ENCODE peak calls at places on chromosomes 3 and 15, in five cellular contexts. H is CD8-positive, alpha-beta T cell; X is CD8-positive, alpha-beta memory T cell; O is astrocyte; F is fibroblast of lung. M is an unnamed sample.

GRCh38 chr3:77026904-77027634 is 12.8 kb upstream of the ROBO2 start:
- DNase-seq in O (no peak), X (no peak), H (no peak), F (no peak), M (no peak)

GRCh38 chr15:62603757-62604156 is 438.7 kb upstream of the C2CD4B start:
- DNase-seq in O (peak; percentile 39), X (no peak), F (peak; percentile 55), H (no peak), M (no peak)

GRCh38 chr15:73632670-73633058 is 525 bp downstream of the NPTN start:
- DNase-seq in O (no peak), F (no peak), H (no peak), X (peak; percentile 6), M (no peak)

GRCh38 chr3:24829011-24829581 is 334.4 kb upstream of the THRB start:
- DNase-seq in O (no peak), F (no peak), X (no peak), H (no peak), M (no peak)

GRCh38 chr3:170420307-170420821 is 1.7 kb downstream of the CLDN11 start:
- DNase-seq in O (peak; percentile 42), H (no peak), X (no peak), F (peak; percentile 54), M (no peak)

GRCh38 chr3:39271363-39271762 is 8.5 kb downstream of the CX3CR1 start:
- DNase-seq in X (no peak), F (no peak), O (no peak), H (no peak), M (no peak)

GRCh38 chr3:113546414-113546893 is 14.1 kb downstream of the SIDT1 start:
- DNase-seq in X (no peak), O (no peak), H (no peak), F (no peak), M (no peak)

GRCh38 chr15:28024889-28025250 is 74.2 kb downstream of the OCA2 start:
- DNase-seq in F (no peak), O (no peak), X (no peak), H (no peak), M (no peak)

GRCh38 chr3:105844713-105845112 is 24.1 kb downstream of the CBLB start:
- DNase-seq in O (no peak), X (no peak), F (no peak), H (no peak), M (no peak)

GRCh38 chr3:42886294-42886822 is 10.7 kb upstream of the CYP8B1 start:
- DNase-seq in O (no peak), H (no peak), F (no peak), X (no peak), M (no peak)

GRCh38 chr3:172536993-172537419 is 13.8 kb upstream of the TNFSF10 start:
- DNase-seq in X (no peak), O (no peak), F (no peak), H (no peak), M (peak; percentile 54)

GRCh38 chr3:45929042-45929679 is 14.1 kb upstream of the CXCR6 start:
- DNase-seq in X (peak; percentile 51), F (no peak), H (peak; percentile 66), O (no peak), M (peak; percentile 61)

GRCh38 chr3:40597441-40597840 is 72.7 kb downstream of the ZNF621 start:
- DNase-seq in O (peak; percentile 69), H (no peak), X (no peak), F (peak; percentile 73), M (no peak)

GRCh38 chr3:160287666-160288065 is 62.4 kb downstream of the C3orf80 start:
- DNase-seq in F (no peak), O (no peak), X (no peak), H (no peak), M (no peak)

DNA sequence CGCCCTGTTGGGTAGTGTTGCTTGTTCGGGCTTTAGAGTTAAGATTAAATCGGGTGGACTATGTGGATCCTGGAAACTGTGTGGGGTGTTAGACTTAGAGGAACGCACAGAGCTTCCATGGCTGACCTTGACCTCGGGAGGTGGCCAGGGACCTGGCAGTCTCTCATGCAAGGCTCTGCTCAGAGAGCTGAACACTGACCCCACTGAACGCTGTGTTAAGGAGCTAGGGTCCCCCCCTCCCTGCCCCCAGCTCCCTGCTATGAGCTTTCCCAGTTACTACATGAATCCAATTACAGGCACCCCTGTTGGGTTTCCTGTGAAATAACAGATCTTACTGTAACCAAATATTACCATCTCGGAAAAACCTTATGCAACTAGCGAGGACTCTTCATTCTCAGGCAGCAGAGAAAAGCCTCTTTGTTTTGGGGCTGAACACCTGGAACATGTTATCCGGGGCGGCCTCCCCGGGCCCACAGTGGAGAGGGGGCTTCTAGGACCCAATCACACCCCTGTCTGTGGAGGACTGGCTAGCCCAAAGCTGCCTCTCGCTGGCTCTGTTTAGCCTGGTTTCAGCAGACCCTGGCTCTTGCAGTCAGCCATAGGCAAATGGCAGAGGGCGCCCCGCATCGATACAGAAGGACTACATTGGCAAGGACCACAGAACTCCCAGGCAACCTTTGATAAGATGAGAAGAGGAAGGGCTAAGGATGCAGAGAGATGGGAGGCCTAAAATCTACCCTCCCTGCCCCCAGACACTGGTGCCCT is 25.8 kb upstream of the ALDH1A3 start:
- DNase-seq in H (no peak), X (no peak), O (no peak), F (no peak), M (no peak)
- H3K27me3 ChIP-seq in H (no peaks in the 10 kb centered on the region), X (no peaks in the 10 kb centered on the region), O (no peaks in the 10 kb centered on the region), F (no peaks in the 10 kb centered on the region), M (peaks cover 2% of the 10 kb centered on the region)

GRCh38 chr15:96792216-96792615 is 461.7 kb downstream of the NR2F2 start:
- DNase-seq in X (no peak), F (no peak), H (no peak), O (no peak), M (no peak)

DNA sequence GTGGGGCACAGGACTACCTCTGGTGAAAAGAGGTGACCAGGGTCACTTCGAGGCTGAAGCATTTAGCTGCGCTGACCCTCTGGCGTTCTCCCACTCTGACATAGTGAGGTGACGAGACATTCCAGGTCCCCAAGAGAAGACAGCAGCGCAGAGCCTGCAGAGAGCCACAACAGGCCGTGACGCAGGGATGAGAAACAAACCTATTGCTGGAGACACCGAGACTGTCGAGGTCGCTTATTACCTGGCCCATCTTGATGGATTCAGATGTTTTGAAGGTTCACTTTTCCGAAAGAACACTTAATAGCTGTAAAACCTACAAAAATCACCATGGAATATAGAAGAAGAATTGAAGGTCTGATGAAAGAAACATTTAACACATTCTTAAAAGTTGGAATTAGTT is 466.3 kb downstream of the NR2F2 start:
- DNase-seq in X (no peak), F (no peak), O (no peak), H (no peak), M (no peak)
- H3K27me3 ChIP-seq in X (no peaks in the 10 kb centered on the region), F (no peaks in the 10 kb centered on the region), O (no peaks in the 10 kb centered on the region), H (peaks cover 3% of the 10 kb centered on the region), M (no peaks in the 10 kb centered on the region)

GRCh38 chr15:76333309-76333708 is 3.3 kb upstream of the ISL2 start:
- DNase-seq in H (no peak), O (no peak), X (no peak), F (no peak), M (no peak)

GRCh38 chr15:76334438-76335004 is 2.1 kb upstream of the ISL2 start:
- DNase-seq in O (no peak), X (no peak), H (no peak), F (no peak), M (no peak)

GRCh38 chr15:76335129-76335850 is 1.3 kb upstream of the ISL2 start:
- DNase-seq in O (no peak), F (no peak), H (no peak), X (no peak), M (no peak)

GRCh38 chr15:76333720-76334437 is 2.7 kb upstream of the ISL2 start:
- DNase-seq in F (no peak), H (no peak), X (no peak), O (no peak), M (no peak)

GRCh38 chr15:76332796-76333195 is 3.8 kb upstream of the ISL2 start:
- DNase-seq in H (no peak), X (no peak), F (no peak), O (no peak), M (no peak)
- H3K27me3 ChIP-seq in H (peaks cover 30% of the 10 kb centered on the region), X (peaks cover 26% of the 10 kb centered on the region), F (peaks cover 41% of the 10 kb centered on the region), O (peaks cover 62% of the 10 kb centered on the region), M (peaks cover 32% of the 10 kb centered on the region)

GRCh38 chr3:141498592-141499223 is 11.9 kb downstream of the RASA2 start:
- DNase-seq in X (peak; percentile 69), O (no peak), H (peak; percentile 92), F (no peak), M (peak; percentile 81)
- H3K27me3 ChIP-seq in X (no peaks in the 10 kb centered on the region), O (no peaks in the 10 kb centered on the region), H (no peaks in the 10 kb centered on the region), F (no peaks in the 10 kb centered on the region), M (no peaks in the 10 kb centered on the region)

M was measured in CD4-positive, CD25-positive, alpha-beta regulatory T cell.